ENCODE peak calls at places on chromosomes 12 and 14, in six cellular contexts. One of them, this sample, is unnamed. For H3K4me1, the result is how much of the 10 kb centered on the place peaks cover.

GRCh38 chr12:124786065-124786964 is 77.3 kb downstream of the SCARB1 start:
- DNase-seq in neural progenitor cell: peak
- DNase-seq in K562: peak
- DNase-seq in heart left ventricle: peak
- DNase-seq in body of pancreas: peak
- DNase-seq in left ventricle myocardium inferior: peak
- DNase-seq in this sample: peak

GRCh38 chr12:41224066-41224465 is 35.9 kb downstream of the PDZRN4 start:
- DNase-seq in heart left ventricle: no peak
- DNase-seq in body of pancreas: no peak
- DNase-seq in neural progenitor cell: no peak
- DNase-seq in left ventricle myocardium inferior: no peak
- DNase-seq in K562: no peak
- DNase-seq in this sample: no peak

GRCh38 chr14:99574099-99574880 is 29.7 kb downstream of the CCDC85C start:
- DNase-seq in body of pancreas: peak
- DNase-seq in K562: no peak
- DNase-seq in heart left ventricle: peak
- DNase-seq in left ventricle myocardium inferior: peak
- DNase-seq in neural progenitor cell: peak
- DNase-seq in this sample: peak

GRCh38 chr14:32197919-32198318 is 3.9 kb upstream of the RNU6-7 start:
- DNase-seq in neural progenitor cell: no peak
- DNase-seq in left ventricle myocardium inferior: no peak
- DNase-seq in heart left ventricle: no peak
- DNase-seq in body of pancreas: no peak
- DNase-seq in K562: no peak
- DNase-seq in this sample: no peak

GRCh38 chr14:43687866-43688265 is 819.2 kb downstream of the FSCB start:
- DNase-seq in K562: no peak
- DNase-seq in left ventricle myocardium inferior: no peak
- DNase-seq in neural progenitor cell: no peak
- DNase-seq in body of pancreas: no peak
- DNase-seq in heart left ventricle: no peak
- DNase-seq in this sample: no peak

GRCh38 chr12:71060426-71060825 is 97.4 kb downstream of the TSPAN8 start:
- DNase-seq in heart left ventricle: no peak
- DNase-seq in body of pancreas: no peak
- DNase-seq in K562: no peak
- DNase-seq in left ventricle myocardium inferior: no peak
- DNase-seq in neural progenitor cell: peak
- DNase-seq in this sample: no peak

GRCh38 chr14:29937116-29937515 is 9.5 kb upstream of the PRKD1 start:
- DNase-seq in neural progenitor cell: no peak
- DNase-seq in left ventricle myocardium inferior: no peak
- DNase-seq in K562: no peak
- DNase-seq in heart left ventricle: no peak
- DNase-seq in body of pancreas: no peak
- DNase-seq in this sample: no peak

GRCh38 chr12:64821116-64821630 is 3.3 kb upstream of the TBC1D30 start:
- DNase-seq in heart left ventricle: no peak
- DNase-seq in K562: no peak
- DNase-seq in body of pancreas: no peak
- DNase-seq in left ventricle myocardium inferior: no peak
- DNase-seq in neural progenitor cell: no peak
- DNase-seq in this sample: no peak

GRCh38 chr14:67710209-67710608 is 8.5 kb downstream of the RDH12 start:
- DNase-seq in K562: no peak
- DNase-seq in heart left ventricle: no peak
- DNase-seq in neural progenitor cell: peak
- DNase-seq in body of pancreas: no peak
- DNase-seq in left ventricle myocardium inferior: no peak
- DNase-seq in this sample: no peak

GRCh38 chr12:94059394-94060368 is 88.7 kb upstream of the PLXNC1 start:
- DNase-seq in left ventricle myocardium inferior: no peak
- DNase-seq in heart left ventricle: no peak
- DNase-seq in neural progenitor cell: no peak
- DNase-seq in K562: no peak
- DNase-seq in body of pancreas: no peak
- DNase-seq in this sample: no peak
- H3K4me1 ChIP-seq in left ventricle myocardium inferior: under half
- H3K4me1 ChIP-seq in heart left ventricle: under half
- H3K4me1 ChIP-seq in neural progenitor cell: under half
- H3K4me1 ChIP-seq in K562: under half
- H3K4me1 ChIP-seq in body of pancreas: under half
- H3K4me1 ChIP-seq in this sample: under half

DNA sequence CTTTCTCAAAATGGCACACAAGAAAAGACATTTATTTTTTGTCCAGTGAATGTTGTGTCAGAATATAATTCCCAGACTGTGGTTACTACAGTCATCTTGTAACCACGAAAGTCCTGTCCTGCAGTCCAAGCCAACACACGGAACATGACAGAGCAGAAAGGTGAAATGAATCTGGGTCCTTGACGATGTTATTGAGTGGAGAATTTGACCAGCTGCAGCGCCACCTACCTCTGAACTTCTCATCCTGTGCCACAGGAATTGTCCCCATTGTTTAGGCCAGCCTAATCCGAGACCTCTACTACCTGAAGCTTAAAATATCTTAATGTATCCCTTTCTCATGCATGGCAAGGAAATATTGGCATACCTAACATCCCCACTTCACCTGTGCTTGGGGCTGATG is 64.1 kb upstream of the OTX2 start:
- DNase-seq in K562: peak
- DNase-seq in body of pancreas: peak
- DNase-seq in neural progenitor cell: peak
- DNase-seq in heart left ventricle: no peak
- DNase-seq in left ventricle myocardium inferior: no peak
- DNase-seq in this sample: no peak
- TF ChIP-seq CTCF in K562: peak
- TF ChIP-seq CTCF in body of pancreas: peak
- TF ChIP-seq CTCF in neural progenitor cell: peak
- TF ChIP-seq CTCF in heart left ventricle: no peak
- TF ChIP-seq CTCF in left ventricle myocardium inferior: peak
- TF ChIP-seq CTCF in this sample: peak

GRCh38 chr12:122860052-122860853 is 25.0 kb downstream of the HIP1R start:
- DNase-seq in neural progenitor cell: peak
- DNase-seq in K562: peak
- DNase-seq in body of pancreas: peak
- DNase-seq in heart left ventricle: peak
- DNase-seq in left ventricle myocardium inferior: peak
- DNase-seq in this sample: peak

GRCh38 chr12:122862872-122863701 is 27.8 kb downstream of the HIP1R start:
- DNase-seq in left ventricle myocardium inferior: no peak
- DNase-seq in body of pancreas: peak
- DNase-seq in neural progenitor cell: no peak
- DNase-seq in K562: no peak
- DNase-seq in heart left ventricle: no peak
- DNase-seq in this sample: peak

GRCh38 chr12:122861586-122861970 is 26.3 kb downstream of the HIP1R start:
- DNase-seq in K562: no peak
- DNase-seq in body of pancreas: no peak
- DNase-seq in neural progenitor cell: no peak
- DNase-seq in heart left ventricle: no peak
- DNase-seq in left ventricle myocardium inferior: no peak
- DNase-seq in this sample: peak

GRCh38 chr12:122860854-122861585 is 25.8 kb downstream of the HIP1R start:
- DNase-seq in heart left ventricle: no peak
- DNase-seq in K562: no peak
- DNase-seq in neural progenitor cell: no peak
- DNase-seq in body of pancreas: no peak
- DNase-seq in left ventricle myocardium inferior: no peak
- DNase-seq in this sample: peak

GRCh38 chr12:122862110-122862634 is 26.9 kb downstream of the HIP1R start:
- DNase-seq in heart left ventricle: no peak
- DNase-seq in body of pancreas: no peak
- DNase-seq in neural progenitor cell: no peak
- DNase-seq in left ventricle myocardium inferior: no peak
- DNase-seq in K562: no peak
- DNase-seq in this sample: peak
- H3K27ac ChIP-seq in heart left ventricle: peak
- H3K27ac ChIP-seq in body of pancreas: peak
- H3K27ac ChIP-seq in neural progenitor cell: no peak
- H3K27ac ChIP-seq in left ventricle myocardium inferior: peak
- H3K27ac ChIP-seq in K562: no peak
- H3K27ac ChIP-seq in this sample: peak

DNA sequence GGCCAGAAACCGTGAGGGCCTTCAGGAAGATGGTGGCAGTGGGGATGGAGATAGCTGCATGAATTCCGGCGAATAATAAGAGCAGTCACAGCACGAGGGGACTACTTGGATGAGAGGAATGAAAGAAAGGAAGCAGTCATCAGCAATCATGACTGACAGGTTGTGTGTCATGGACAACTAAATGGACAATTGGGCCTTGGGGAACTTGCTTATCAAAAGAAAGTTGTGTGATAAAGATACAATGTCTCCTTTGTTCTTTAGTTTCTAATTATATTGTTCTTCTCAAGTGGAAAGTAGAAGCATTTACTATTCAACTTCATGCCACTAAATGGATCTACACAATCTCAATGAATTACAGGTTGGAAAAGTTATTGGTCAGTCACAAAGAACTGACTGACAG is 130.5 kb downstream of the TMTC1 start:
- DNase-seq in body of pancreas: no peak
- DNase-seq in K562: no peak
- DNase-seq in heart left ventricle: no peak
- DNase-seq in neural progenitor cell: no peak
- DNase-seq in left ventricle myocardium inferior: no peak
- DNase-seq in this sample: no peak
- H3K4me1 ChIP-seq in body of pancreas: under half
- H3K4me1 ChIP-seq in K562: under half
- H3K4me1 ChIP-seq in heart left ventricle: under half
- H3K4me1 ChIP-seq in neural progenitor cell: under half
- H3K4me1 ChIP-seq in left ventricle myocardium inferior: under half
- H3K4me1 ChIP-seq in this sample: under half

This sample was measured in kidney.